ENCODE peak calls at places on chromosomes 3 and 15, in eight cellular contexts. E is iPS DF 6.9, O is endodermal cell, D is H9, P is AG04450, X is upper lobe of left lung, Q is ovary, H is ascending aorta. G is an unnamed sample.
A peak's percentile ranks its signal among the peaks of the same experiment; 100 is the strongest.

GRCh38 chr3:155658669-155659068 is 86.2 kb downstream of the PLCH1 start:
- DNase-seq in P (no peak), E (no peak), Q (no peak), X (no peak), H (no peak), O (no peak), D (no peak), G (no peak)

GRCh38 chr15:88542342-88542733 is 4.1 kb downstream of the DET1 start:
- DNase-seq in E (no peak), H (no peak), X (no peak), O (no peak), P (no peak), D (no peak), Q (peak; percentile 50), G (no peak)

GRCh38 chr15:85464471-85464870 is 84.1 kb downstream of the AKAP13 start:
- DNase-seq in P (no peak), H (no peak), Q (no peak), E (no peak), D (no peak), X (no peak), O (no peak), G (no peak)

GRCh38 chr15:68057758-68058157 is 3.6 kb downstream of the PIAS1 start:
- DNase-seq in O (no peak), X (no peak), Q (no peak), P (no peak), E (no peak), H (no peak), D (no peak), G (no peak)

GRCh38 chr3:107855710-107856109 is 235.1 kb downstream of the CD47 start:
- DNase-seq in P (no peak), D (peak; percentile 37), E (no peak), Q (no peak), O (peak; percentile 54), H (no peak), X (no peak), G (no peak)

GRCh38 chr3:122577409-122578028 is at the start of gene PARP15:
- DNase-seq in Q (peak; percentile 43), E (no peak), O (peak; percentile 74), P (no peak), D (peak; percentile 60), H (no peak), X (peak; percentile 86), G (no peak)

GRCh38 chr3:149771652-149772271 is 19.5 kb upstream of the COMMD2 start:
- DNase-seq in Q (peak; percentile 35), O (peak; percentile 88), P (no peak), D (peak; percentile 64), H (peak; percentile 72), X (no peak), E (peak; percentile 43), G (no peak)

GRCh38 chr3:105365536-105366301 is 990 bp upstream of the ALCAM start:
- DNase-seq in O (peak; percentile 66), E (no peak), P (no peak), D (peak; percentile 28), H (peak; percentile 85), Q (no peak), X (no peak), G (no peak)

GRCh38 chr3:137294139-137294538 is 336.4 kb downstream of the IL20RB start:
- DNase-seq in E (no peak), X (no peak), P (no peak), D (no peak), H (no peak), Q (no peak), O (peak; percentile 63), G (no peak)

GRCh38 chr15:38600241-38600640 is 35.6 kb upstream of the RASGRP1 start:
- DNase-seq in O (no peak), H (no peak), D (no peak), E (no peak), X (no peak), P (no peak), Q (no peak), G (no peak)

GRCh38 chr3:23748398-23749110 is 57.2 kb upstream of the UBE2E1 start:
- DNase-seq in D (no peak), H (peak; percentile 65), O (no peak), X (no peak), P (no peak), Q (no peak), E (no peak), G (no peak)

GRCh38 chr3:149553781-149554451 is 79.4 kb downstream of the TM4SF4 start:
- DNase-seq in O (no peak), E (no peak), X (no peak), H (peak; percentile 74), D (no peak), P (peak; percentile 88), Q (peak; percentile 61), G (peak; percentile 39)

GRCh38 chr3:132443421-132443820 is 26.1 kb downstream of the DNAJC13 start:
- DNase-seq in O (no peak), P (no peak), Q (no peak), H (no peak), D (no peak), E (no peak), X (no peak), G (no peak)

GRCh38 chr15:63909819-63910437 is 76.2 kb upstream of the HERC1 start:
- DNase-seq in D (no peak), E (no peak), H (no peak), O (no peak), X (peak; percentile 32), P (no peak), Q (peak; percentile 44), G (no peak)

GRCh38 chr3:169971522-169971921 is 4.9 kb downstream of the SEC62 start:
- DNase-seq in P (no peak), O (no peak), E (no peak), X (no peak), D (no peak), Q (no peak), H (no peak), G (no peak)

GRCh38 chr3:48585411-48585810 is 9.7 kb downstream of the COL7A1 start:
- DNase-seq in E (no peak), D (no peak), Q (no peak), H (no peak), P (no peak), O (no peak), X (peak; percentile 62), G (no peak)

GRCh38 chr15:74460903-74461846 is at the start of gene UBL7:
- DNase-seq in Q (peak; percentile 96), O (peak; percentile 100), H (peak; percentile 99), P (peak; percentile 83), E (peak; percentile 84), D (peak; percentile 99), X (peak; percentile 95), G (peak; percentile 97)

GRCh38 chr3:129616291-129616690 is 9.8 kb upstream of the PLXND1 start:
- DNase-seq in Q (peak; percentile 33), E (no peak), X (no peak), P (no peak), O (no peak), D (no peak), H (no peak), G (no peak)

GRCh38 chr15:32035285-32035684 is 5.0 kb downstream of the CHRNA7 start:
- DNase-seq in D (no peak), Q (no peak), P (no peak), E (no peak), X (no peak), O (no peak), H (no peak), G (no peak)

GRCh38 chr3:57949344-57949743 is 58.9 kb upstream of the FLNB start:
- DNase-seq in H (no peak), P (no peak), Q (peak; percentile 15), D (no peak), X (no peak), E (no peak), O (no peak), G (no peak)

DNA sequence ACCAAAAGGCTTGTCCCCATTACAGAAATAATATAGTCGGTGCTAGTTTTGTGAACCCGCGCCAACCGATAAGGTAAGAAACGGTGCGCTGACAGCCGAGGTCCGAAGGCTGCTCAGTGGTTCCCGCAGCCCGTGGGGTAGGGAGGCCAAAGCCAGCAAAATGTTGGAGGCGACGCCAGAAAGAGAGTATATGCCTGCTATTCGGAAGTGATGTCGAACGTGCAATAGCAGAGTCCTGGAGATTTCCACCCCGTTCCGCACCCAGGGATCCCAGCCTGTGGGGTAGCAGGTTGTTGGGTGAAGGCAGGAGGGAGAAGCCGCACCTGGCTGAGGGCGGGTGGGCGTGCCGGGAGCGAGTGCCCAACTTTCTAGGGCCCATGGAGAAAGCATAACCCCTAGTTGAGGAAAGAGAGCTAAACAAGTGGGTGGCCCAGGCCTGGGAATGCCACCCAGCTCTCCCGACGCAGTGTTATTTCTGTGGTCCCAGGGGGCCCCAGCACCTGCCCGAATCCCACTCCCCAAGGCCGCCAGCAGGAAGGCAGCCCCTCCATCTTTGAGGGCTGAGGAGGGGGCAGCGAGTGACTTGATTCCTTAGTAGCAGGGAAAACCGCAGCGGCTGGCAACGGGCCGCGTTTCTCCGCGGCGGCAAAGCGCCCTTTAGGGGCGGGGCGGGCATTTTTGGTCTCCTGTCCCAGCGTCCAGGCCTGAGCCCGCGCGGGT is 7.9 kb upstream of the SOX2 start:
- DNase-seq in H (no peak), E (no peak), X (peak; percentile 85), P (no peak), D (peak; percentile 56), O (peak; percentile 66), Q (no peak), G (no peak)
- H3K27me3 ChIP-seq in H (peaks cover 47% of the 10 kb centered on the region), E (no peaks in the 10 kb centered on the region), X (peaks cover 12% of the 10 kb centered on the region), P (peaks cover 33% of the 10 kb centered on the region), D (peaks cover 6% of the 10 kb centered on the region), O (peaks cover 64% of the 10 kb centered on the region), Q (peaks cover 4% of the 10 kb centered on the region), G (peaks cover 100% of the 10 kb centered on the region)

DNA sequence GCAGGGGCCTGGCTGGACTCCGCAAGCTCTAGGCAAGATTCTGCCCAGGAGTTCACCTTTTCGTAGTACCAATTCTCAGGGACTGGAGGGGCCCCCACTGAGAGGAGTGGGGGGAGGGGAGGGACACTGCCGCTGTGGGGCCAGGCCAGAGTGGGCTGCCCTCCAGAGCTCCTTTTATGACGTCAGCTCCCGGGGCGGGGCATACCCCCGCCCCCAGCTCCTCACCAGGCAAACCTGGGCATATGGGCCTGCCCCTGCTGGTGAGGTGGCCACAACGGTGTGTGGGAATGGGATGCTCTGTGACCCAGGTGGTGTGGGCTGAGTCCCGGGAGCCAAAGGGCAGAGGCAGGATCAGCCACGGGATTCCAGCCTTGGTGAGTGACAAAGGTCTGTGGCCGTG is 3.3 kb downstream of the DNAJB8 start:
- DNase-seq in P (no peak), D (no peak), X (no peak), O (no peak), E (no peak), Q (no peak), H (no peak), G (no peak)
- H3K27me3 ChIP-seq in P (peaks cover 48% of the 10 kb centered on the region), D (no peaks in the 10 kb centered on the region), X (no peaks in the 10 kb centered on the region), O (peaks cover 41% of the 10 kb centered on the region), E (peaks cover 3% of the 10 kb centered on the region), Q (no peaks in the 10 kb centered on the region), H (no peaks in the 10 kb centered on the region), G (peaks cover 29% of the 10 kb centered on the region)

GRCh38 chr15:66132251-66132816 is 121.2 kb downstream of the MEGF11 start:
- DNase-seq in O (no peak), E (no peak), D (no peak), Q (no peak), H (no peak), P (no peak), X (no peak), G (peak; percentile 39)
- H3K27me3 ChIP-seq in O (no peaks in the 10 kb centered on the region), E (no peaks in the 10 kb centered on the region), D (no peaks in the 10 kb centered on the region), Q (no peaks in the 10 kb centered on the region), H (no peaks in the 10 kb centered on the region), P (peaks cover 30% of the 10 kb centered on the region), X (no peaks in the 10 kb centered on the region), G (peaks cover 40% of the 10 kb centered on the region)

DNA sequence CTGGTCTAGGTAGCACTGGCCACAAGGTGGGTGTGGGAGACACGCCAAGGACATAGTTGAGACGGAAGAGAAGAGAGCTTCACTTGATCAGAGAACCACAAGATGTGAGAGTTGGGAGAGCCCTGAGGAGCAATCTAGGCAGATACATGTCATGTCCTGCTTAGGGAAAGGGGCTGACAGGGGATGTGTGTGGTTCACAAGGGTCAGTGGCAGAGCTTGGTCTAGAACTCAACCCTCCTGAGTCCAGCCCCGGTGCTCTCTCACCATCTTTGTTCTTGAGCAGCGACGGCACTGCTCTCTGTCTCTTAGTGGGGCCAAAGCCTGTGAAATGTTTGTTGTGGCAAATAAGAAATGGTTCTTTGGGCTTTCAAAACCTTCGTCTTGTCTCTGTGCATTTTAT is 243.5 kb upstream of the ROPN1 start:
- DNase-seq in O (no peak), E (no peak), D (no peak), Q (no peak), H (no peak), P (no peak), X (no peak), G (no peak)
- H3K27me3 ChIP-seq in O (no peaks in the 10 kb centered on the region), E (no peaks in the 10 kb centered on the region), D (no peaks in the 10 kb centered on the region), Q (no peaks in the 10 kb centered on the region), H (no peaks in the 10 kb centered on the region), P (peaks cover 18% of the 10 kb centered on the region), X (no peaks in the 10 kb centered on the region), G (no peaks in the 10 kb centered on the region)